ENCODE peak calls at places on chromosomes 13 and 19, in five cellular contexts. Q is transverse colon, W is astrocyte of the cerebellum, L is IMR-90, A is foreskin fibroblast. V is an unnamed sample.
A peak's percentile ranks its signal among the peaks of the same experiment; 100 is the strongest.

GRCh38 chr13:112210401-112210800 is 143.5 kb downstream of the SOX1 start:
- DNase-seq in W (no peak), Q (no peak), A (no peak), L (no peak), V (no peak)

GRCh38 chr19:4391701-4392543 is 8.4 kb downstream of the SH3GL1 start:
- DNase-seq in Q (no peak), L (peak; percentile 91), A (peak; percentile 89), W (no peak), V (peak; percentile 72)

GRCh38 chr19:48970139-48970766 is 5.1 kb downstream of the FTL start:
- DNase-seq in Q (no peak), A (no peak), L (no peak), W (no peak), V (no peak)

GRCh38 chr19:8684001-8684902 is 14.3 kb downstream of the ACTL9 start:
- DNase-seq in W (no peak), A (no peak), Q (no peak), L (no peak), V (no peak)

GRCh38 chr13:75432045-75432444 is 49.9 kb downstream of the TBC1D4 start:
- DNase-seq in W (no peak), Q (no peak), L (peak; percentile 18), A (no peak), V (peak; percentile 59)

GRCh38 chr13:48532146-48532472 is 771 bp downstream of the RCBTB2 start:
- DNase-seq in L (peak; percentile 52), A (peak; percentile 36), Q (no peak), W (peak; percentile 19), V (peak; percentile 58)

GRCh38 chr19:8461376-8461775 is 16.6 kb downstream of the HNRNPM start:
- DNase-seq in W (no peak), Q (no peak), L (no peak), A (no peak), V (no peak)

GRCh38 chr19:38892841-38893240 is 6.6 kb downstream of the SIRT2 start:
- DNase-seq in L (no peak), A (no peak), W (no peak), Q (no peak), V (no peak)

GRCh38 chr19:7622933-7623685 is 6.2 kb downstream of the XAB2 start:
- DNase-seq in L (no peak), A (no peak), W (no peak), Q (no peak), V (no peak)

GRCh38 chr19:10408511-10409291 is 5.4 kb upstream of the CDC37 start:
- DNase-seq in Q (peak; percentile 62), W (no peak), A (no peak), L (no peak), V (no peak)

GRCh38 chr13:112844411-112844810 is 124.6 kb upstream of the MCF2L start:
- DNase-seq in Q (no peak), W (no peak), L (no peak), A (no peak), V (no peak)

DNA sequence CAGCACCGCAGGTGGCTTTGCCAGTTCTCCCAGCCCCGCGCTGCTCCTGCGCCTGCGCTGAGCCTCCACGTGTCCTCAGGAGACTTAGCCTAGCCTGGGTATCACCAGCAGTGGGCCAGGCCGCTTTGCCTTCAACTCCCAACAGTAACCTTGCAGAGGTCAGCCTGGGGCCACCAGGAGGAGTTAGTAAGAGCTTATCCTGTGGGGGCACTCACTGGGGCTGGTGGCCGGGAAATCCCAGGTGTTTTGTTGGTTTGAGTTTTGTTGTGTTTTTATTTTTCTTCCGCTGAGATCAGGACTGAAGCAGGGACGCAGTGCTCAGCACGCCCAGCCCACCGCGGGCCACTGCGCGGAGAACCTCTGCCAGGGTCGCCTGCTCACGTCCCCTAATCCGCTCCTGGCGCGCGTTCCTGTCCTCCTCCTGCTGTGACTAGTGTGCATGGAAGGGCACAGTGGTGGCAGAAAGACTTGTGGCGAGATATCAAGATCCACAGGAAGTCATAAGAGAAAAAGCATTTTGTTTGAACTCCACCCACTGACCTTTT is 207.4 kb upstream of the RFC3 start:
- DNase-seq in L (no peak), Q (peak; percentile 13), W (no peak), A (no peak), V (no peak)
- H3K4me3 ChIP-seq in L (no peak overlapping the region), Q (no peak overlapping the region), W (peak overlapping the region; percentile 8), A (no peak overlapping the region), V (no peak overlapping the region)

GRCh38 chr13:33272531-33273124 is 12.9 kb downstream of the STARD13 start:
- DNase-seq in L (no peak), W (no peak), Q (peak; percentile 51), A (no peak), V (no peak)
- TF ChIP-seq CTCF in L (no peak), W (no peak), Q (no peak), A (no peak), V (no peak)

DNA sequence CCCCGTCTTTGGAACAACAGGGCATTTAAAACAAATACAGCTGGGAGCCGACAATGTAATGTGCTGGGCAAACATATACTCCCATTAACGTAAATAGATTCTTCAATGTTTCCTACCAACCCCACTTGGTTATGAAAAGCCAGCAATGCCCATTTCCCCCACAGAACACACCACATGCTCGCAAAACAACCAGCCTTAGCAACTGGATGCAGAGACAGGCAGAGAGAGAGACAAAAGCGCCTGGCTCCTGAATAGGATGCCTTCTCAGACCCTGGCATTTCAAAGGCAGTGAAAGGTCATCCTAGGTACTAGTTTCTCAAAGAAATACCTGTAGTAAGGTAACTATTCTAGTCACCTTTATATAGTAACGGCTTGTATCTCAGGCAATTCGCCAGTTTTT is 462.9 kb downstream of the ITGBL1 start:
- DNase-seq in A (no peak), Q (no peak), L (no peak), W (no peak), V (no peak)
- H3K4me3 ChIP-seq in A (no peak overlapping the region), Q (no peak overlapping the region), L (no peak overlapping the region), W (no peak overlapping the region), V (no peak overlapping the region)

DNA sequence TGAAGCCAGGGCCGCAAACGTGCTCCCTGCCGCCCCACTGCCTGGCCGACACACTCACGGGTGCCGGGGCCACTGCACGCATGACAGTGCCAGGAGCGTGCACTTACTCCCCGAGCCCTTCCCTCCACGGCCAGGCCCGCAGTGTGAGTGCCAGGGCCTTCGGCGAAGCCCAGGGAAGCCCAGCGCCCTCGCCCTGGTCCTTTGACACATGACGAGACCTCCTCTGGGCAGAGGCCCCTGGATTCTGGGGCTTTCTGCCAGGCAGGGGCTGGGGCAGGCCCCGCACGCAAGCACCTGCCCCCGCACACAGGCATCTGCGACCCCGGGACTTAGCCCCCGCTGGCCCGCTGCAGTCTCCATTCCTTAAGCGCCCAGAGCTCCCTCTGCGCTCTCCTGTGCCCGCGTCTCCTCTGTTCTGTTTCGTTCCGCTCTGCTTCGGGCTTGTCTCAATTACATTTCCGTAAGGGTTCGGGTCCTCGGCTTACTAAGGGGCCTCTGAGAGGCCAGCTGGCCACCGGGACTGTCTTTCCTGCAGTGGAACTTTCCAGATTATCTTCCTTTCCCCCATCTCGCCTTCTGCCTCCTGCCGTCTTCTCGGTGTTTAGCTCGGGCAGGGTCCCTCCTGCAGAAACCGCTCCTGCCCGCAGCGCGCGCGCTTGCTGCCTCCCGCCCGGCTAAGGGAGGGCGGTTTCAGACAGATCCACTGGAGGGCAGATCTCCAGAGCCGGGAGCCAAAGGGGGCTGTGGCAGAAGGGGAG is 98.8 kb downstream of the ING1 start:
- DNase-seq in W (no peak), A (no peak), Q (no peak), L (no peak), V (peak; percentile 17)
- TF ChIP-seq CTCF in W (peak; percentile 10), A (no peak), Q (no peak), L (no peak), V (no peak)

DNA sequence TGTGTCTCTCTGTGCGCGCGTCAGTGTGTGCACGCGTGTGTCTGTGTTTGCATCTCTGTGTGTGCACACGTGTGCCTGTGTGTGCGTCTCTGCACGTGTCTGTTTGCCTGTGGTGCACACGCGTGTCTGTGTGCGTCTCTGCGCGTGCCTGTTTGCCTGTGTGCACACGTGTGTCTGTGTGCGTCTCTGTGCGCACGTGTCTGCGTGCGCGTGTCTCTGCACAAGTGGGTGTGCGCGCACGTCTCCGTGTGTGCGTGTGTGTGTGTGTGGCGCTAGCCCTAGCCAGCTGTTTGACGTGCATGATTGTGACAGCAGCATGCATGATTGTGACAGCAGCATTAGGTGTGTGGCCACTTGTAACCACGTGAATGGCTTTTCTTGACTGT is 31.1 kb downstream of the ZNF146 start:
- DNase-seq in A (no peak), W (no peak), Q (no peak), L (no peak), V (peak; percentile 27)
- H3K4me3 ChIP-seq in A (no peak overlapping the region), W (peak overlapping the region; percentile 41), Q (no peak overlapping the region), L (peak overlapping the region; percentile 38), V (peak overlapping the region; percentile 3)

DNA sequence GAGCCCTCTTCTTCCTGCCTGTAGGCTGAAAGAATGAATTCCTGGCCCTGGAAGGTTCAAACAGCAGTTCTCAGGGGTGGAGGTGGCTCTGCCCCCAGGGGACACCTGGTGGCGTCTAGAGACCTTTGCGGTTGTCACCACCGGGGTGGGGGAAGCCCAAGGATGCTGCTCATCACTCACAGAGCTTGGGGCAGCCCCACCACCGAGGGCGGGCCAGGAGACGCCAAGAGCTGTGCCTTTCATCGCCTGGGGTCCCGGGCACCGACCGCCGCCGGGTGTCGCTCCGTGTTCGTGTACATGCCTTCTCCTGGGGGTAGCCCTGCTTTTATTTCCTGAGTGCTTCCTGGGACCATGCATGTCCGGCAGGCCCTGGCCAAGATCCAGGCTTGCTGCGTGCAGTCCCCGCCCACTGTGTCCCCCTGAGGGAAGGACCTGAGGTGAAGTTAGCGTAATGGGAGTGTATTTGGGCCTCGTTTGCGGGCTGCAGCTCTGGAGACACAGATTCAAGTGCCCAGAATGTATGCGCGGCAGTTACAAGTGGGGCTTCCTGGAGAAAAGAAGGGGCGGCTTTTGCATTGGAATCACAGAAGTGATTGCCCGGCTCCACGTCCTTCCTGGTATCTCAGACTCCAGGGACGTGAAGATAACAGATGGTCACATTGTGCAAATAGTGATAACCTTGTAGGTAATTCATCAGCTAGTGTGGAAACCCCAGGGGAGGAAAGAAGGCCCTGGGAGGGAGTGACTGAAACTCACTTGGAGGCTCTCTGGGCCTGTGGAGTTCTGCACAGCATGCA is 7.8 kb downstream of the DOT1L start:
- DNase-seq in L (peak; percentile 36), A (no peak), W (no peak), Q (peak; percentile 62), V (no peak)
- TF ChIP-seq CTCF in L (peak; percentile 14), A (no peak), W (no peak), Q (no peak), V (no peak)

V was measured in AG10803.